ENCODE peak calls at places on chromosomes 3 and 15, in four cellular contexts. I is natural killer cell, U is ovary, L is tibial nerve. H is an unnamed sample.

GRCh38 chr3:147493666-147494065 is 84.5 kb downstream of the ZIC1 start:
- DNase-seq in I (no peak), U (no peak), L (no peak), H (no peak)

GRCh38 chr3:114707225-114707860 is 413.5 kb downstream of the TIGIT start:
- DNase-seq in I (no peak), L (no peak), U (no peak), H (no peak)

GRCh38 chr3:119746423-119746822 is 35.5 kb upstream of the NR1I2 start:
- DNase-seq in L (no peak), I (no peak), U (no peak), H (no peak)

GRCh38 chr3:118495243-118495642 is 539.4 kb downstream of the IGSF11 start:
- DNase-seq in L (no peak), U (no peak), I (no peak), H (no peak)

GRCh38 chr3:71423151-71423906 is 160.2 kb downstream of the FOXP1 start:
- DNase-seq in I (no peak), L (no peak), U (no peak), H (no peak)

GRCh38 chr3:142863965-142864924 is 24.6 kb downstream of the PCOLCE2 start:
- DNase-seq in L (no peak), U (no peak), I (no peak), H (no peak)

GRCh38 chr3:186931487-186932280 is 1.4 kb downstream of the ST6GAL1 start:
- DNase-seq in U (peak), L (no peak), I (peak), H (no peak)

GRCh38 chr3:58009749-58010535 is 1.7 kb downstream of the FLNB start:
- DNase-seq in U (no peak), L (no peak), I (no peak), H (no peak)

GRCh38 chr15:33138000-33138399 is 56.5 kb downstream of the FMN1 start:
- DNase-seq in L (no peak), I (no peak), U (no peak), H (no peak)

GRCh38 chr3:18111702-18112311 is 313.3 kb downstream of the SATB1 start:
- DNase-seq in U (no peak), I (no peak), L (no peak), H (no peak)

GRCh38 chr3:59313365-59313764 is 263.5 kb upstream of the CFAP20DC start:
- DNase-seq in I (peak), L (no peak), U (no peak), H (no peak)

GRCh38 chr3:182792901-182793662 is at the start of gene ATP11B:
- DNase-seq in I (peak), L (peak), U (peak), H (no peak)

GRCh38 chr15:72175186-72176044 is 22.2 kb downstream of the GRAMD2A start:
- DNase-seq in L (no peak), U (no peak), I (no peak), H (no peak)

GRCh38 chr3:24235121-24235520 is 259.5 kb downstream of the THRB start:
- DNase-seq in L (no peak), U (no peak), I (no peak), H (no peak)

GRCh38 chr3:53589806-53590205 is 95.4 kb downstream of the CACNA1D start:
- DNase-seq in L (no peak), I (no peak), U (no peak), H (no peak)

GRCh38 chr3:58175429-58176184 is 35.2 kb downstream of the DNASE1L3 start:
- DNase-seq in L (no peak), U (peak), I (no peak), H (no peak)

GRCh38 chr15:59313703-59314332 is 58.9 kb downstream of the MYO1E start:
- DNase-seq in I (no peak), L (peak), U (peak), H (no peak)

GRCh38 chr15:47718474-47719440 is 1.5 kb downstream of the SEMA6D start:
- DNase-seq in L (peak), I (no peak), U (peak), H (no peak)

GRCh38 chr15:61226313-61227250 is 2.5 kb downstream of the RORA start:
- DNase-seq in L (no peak), I (no peak), U (no peak), H (no peak)

GRCh38 chr3:47422743-47423142 is 41.9 kb downstream of the PTPN23 start:
- DNase-seq in L (no peak), U (no peak), I (no peak), H (no peak)

GRCh38 chr3:42042747-42043115 is 48.4 kb upstream of the TRAK1 start:
- DNase-seq in I (no peak), U (no peak), L (no peak), H (no peak)

DNA sequence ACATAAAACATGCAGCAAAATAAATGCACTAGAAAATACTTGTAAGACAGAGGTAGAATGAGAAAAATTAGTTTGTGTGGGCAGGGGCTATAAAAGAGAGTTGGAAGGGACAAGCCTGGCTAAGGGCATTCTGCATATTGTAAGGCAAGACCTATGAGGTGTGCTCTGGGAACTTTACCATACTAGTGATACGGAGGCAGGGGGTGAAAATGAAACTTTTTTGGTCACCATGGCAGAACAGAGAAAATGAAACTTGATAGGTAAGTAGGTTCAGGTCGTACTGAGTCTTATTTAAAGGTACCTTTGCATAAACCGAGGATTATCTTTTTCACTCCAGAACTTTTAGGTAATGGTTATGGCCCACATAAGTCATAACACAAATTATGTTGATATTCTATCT is 74.7 kb upstream of the ACKR4 start:
- DNase-seq in I (no peak), U (no peak), L (no peak), H (no peak)
- TF ChIP-seq CTCF in I (no peak), U (no peak), L (no peak), H (no peak)

GRCh38 chr15:45666119-45666875 is 31.5 kb downstream of the SQOR start:
- DNase-seq in U (no peak), I (no peak), L (no peak), H (no peak)

GRCh38 chr15:45665261-45665660 is 30.4 kb downstream of the SQOR start:
- DNase-seq in L (no peak), I (no peak), U (no peak), H (no peak)

GRCh38 chr15:45664451-45664850 is 29.6 kb downstream of the SQOR start:
- DNase-seq in L (no peak), U (no peak), I (no peak), H (no peak)

GRCh38 chr15:45660231-45660979 is 25.6 kb downstream of the SQOR start:
- DNase-seq in I (no peak), U (no peak), L (no peak), H (no peak)

DNA sequence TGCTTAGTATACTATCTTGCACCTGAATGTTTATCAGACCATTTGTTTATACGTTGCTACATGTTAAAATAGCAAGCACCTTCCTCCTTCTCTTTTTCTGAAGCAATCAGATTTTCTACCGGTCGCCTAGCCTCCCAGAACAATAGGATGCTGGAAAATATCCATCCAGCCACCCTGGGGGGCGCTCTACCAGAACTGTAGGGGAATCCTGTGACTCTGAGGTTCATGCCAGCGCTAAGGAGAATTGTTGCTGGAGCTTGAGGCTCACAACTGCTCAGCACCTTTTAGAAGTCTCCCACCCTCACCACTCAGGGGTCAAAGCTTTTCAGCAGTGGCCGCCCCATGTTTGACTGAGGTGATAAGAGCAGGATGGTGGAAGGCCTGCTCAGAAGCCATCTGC is 27.5 kb downstream of the SQOR start:
- DNase-seq in I (no peak), U (no peak), L (no peak), H (no peak)
- TF ChIP-seq CTCF in I (no peak), U (no peak), L (no peak), H (no peak)

GRCh38 chr3:31265646-31266423 is 266.9 kb upstream of the STT3B start:
- DNase-seq in L (no peak), U (no peak), I (no peak), H (no peak)
- TF ChIP-seq CTCF in L (no peak), U (no peak), I (no peak), H (no peak)

GRCh38 chr15:45110256-45110820 is 3.6 kb downstream of the DUOX2 start:
- DNase-seq in I (no peak), U (no peak), L (no peak), H (no peak)

GRCh38 chr15:45112143-45112591 is 1.8 kb downstream of the DUOX2 start:
- DNase-seq in I (no peak), U (no peak), L (no peak), H (no peak)

GRCh38 chr15:45112592-45113379 is 1.2 kb downstream of the DUOX2 start:
- DNase-seq in L (no peak), U (no peak), I (no peak), H (peak)

GRCh38 chr15:45113380-45113990 is 487 bp downstream of the DUOX2 start:
- DNase-seq in L (no peak), I (no peak), U (no peak), H (no peak)

DNA sequence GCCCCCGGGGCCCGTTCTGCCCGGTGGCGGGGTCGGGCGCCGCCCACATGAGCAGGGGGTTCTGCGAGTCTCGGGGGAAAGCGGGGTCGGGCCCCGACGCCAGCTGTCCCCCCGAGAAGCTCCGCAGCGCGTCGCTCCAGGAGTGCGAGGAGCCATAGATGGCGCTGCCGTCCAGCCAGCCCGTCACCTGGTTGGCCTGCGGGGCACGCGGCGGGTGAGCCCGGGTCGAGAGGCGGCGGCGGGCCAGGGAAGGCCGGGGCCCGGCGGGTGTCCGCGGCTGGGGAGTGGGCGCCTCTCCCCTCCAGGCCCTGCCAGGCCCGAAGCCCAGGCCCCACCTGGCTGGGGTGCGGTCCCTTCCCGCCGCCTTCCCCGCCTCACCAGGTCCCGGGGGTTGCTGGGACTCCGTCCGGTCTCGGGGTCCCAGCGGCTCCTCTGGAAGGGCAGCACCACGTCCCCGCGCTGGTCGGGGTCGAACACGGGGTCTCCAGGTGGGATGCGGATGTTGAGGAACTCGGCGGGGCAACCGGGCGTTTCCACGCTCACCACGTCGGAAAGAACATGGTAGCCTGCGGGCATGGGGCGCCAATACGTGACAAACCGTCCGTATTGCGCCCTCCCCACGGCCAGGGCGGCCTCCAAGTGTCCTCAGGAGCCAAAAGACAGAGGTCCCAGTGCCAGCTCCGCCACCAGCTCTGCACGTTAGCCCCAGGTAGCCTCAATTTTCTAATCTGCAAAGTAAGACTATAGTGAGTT is 2.4 kb downstream of the DUOX2 start:
- DNase-seq in L (no peak), I (no peak), U (no peak), H (no peak)
- TF ChIP-seq CTCF in L (no peak), I (no peak), U (no peak), H (no peak)

GRCh38 chr3:128624526-128625138 is 26.0 kb downstream of the RPN1 start:
- DNase-seq in I (no peak), U (no peak), L (no peak), H (no peak)

GRCh38 chr3:128623762-128624176 is 26.8 kb downstream of the RPN1 start:
- DNase-seq in L (no peak), U (no peak), I (no peak), H (no peak)

GRCh38 chr3:128621234-128621633 is 29.4 kb downstream of the RPN1 start:
- DNase-seq in I (no peak), L (no peak), U (no peak), H (no peak)

GRCh38 chr3:128621931-128622330 is 28.7 kb downstream of the RPN1 start:
- DNase-seq in I (no peak), U (no peak), L (no peak), H (no peak)

DNA sequence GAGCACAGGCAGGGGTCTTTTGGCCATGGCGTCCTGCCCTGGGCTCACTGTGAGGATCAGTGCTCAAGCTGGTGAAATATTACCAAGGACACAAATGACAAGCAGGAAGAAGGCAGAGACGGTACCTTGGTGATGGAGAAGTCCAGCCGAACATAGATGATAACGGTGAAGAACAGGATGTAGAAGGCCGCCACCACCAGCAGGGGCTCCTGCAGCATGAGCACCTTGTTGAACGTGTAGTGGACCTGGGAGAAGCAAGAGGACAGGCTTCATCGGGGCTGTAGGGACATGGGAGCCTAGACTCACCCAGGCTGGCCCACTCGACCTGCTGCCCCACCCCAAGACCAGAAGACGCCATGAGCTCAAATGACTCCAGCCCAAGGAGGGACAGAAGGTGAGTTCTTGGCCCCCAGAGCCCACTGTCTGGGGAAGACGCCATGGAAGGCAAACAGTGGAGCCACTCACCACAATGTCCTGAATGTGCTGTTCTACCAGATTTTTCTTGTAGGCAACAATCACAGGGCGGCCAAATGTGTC is 25.1 kb downstream of the RPN1 start:
- DNase-seq in I (no peak), L (no peak), U (no peak), H (no peak)
- TF ChIP-seq CTCF in I (no peak), L (no peak), U (no peak), H (no peak)

GRCh38 chr3:161096771-161097367 is 8.3 kb downstream of the B3GALNT1 start:
- DNase-seq in I (no peak), L (no peak), U (no peak), H (no peak)
- TF ChIP-seq CTCF in I (no peak), L (no peak), U (no peak), H (peak)

H was measured in type B pancreatic cell.